ENCODE peak calls at places on chromosome 2, in four cellular contexts. K is cardiac muscle cell, G is HepG2, Z is upper lobe of left lung. X is an unnamed sample.
A peak's percentile ranks its signal among the peaks of the same experiment; 100 is the strongest.

GRCh38 chr2:8478133-8478793 is 203.6 kb upstream of the ID2 start:
- DNase-seq in K (no peak), G (no peak), Z (no peak), X (no peak)

GRCh38 chr2:182951948-182952663 is 85.7 kb upstream of the FRZB start:
- DNase-seq in K (no peak), G (no peak), Z (no peak), X (no peak)

GRCh38 chr2:47903781-47904447 is 2.4 kb downstream of the FBXO11 start:
- DNase-seq in K (no peak), G (no peak), Z (no peak), X (no peak)

GRCh38 chr2:59066787-59067399 is 825.8 kb upstream of the FANCL start:
- DNase-seq in K (no peak), G (no peak), Z (peak; percentile 76), X (no peak)

GRCh38 chr2:62998949-62999348 is 51.7 kb upstream of the OTX1 start:
- DNase-seq in K (peak; percentile 3), G (no peak), Z (no peak), X (no peak)

GRCh38 chr2:81060971-81061370 is 756.4 kb upstream of the LRRTM1 start:
- DNase-seq in K (no peak), G (no peak), Z (no peak), X (no peak)

GRCh38 chr2:202808754-202809153 is 62.8 kb downstream of the ICA1L start:
- DNase-seq in K (no peak), G (no peak), Z (no peak), X (no peak)

GRCh38 chr2:156466739-156467405 is 30.7 kb downstream of the GPD2 start:
- DNase-seq in K (peak; percentile 66), G (no peak), Z (no peak), X (no peak)

GRCh38 chr2:137220438-137220998 is 455.2 kb downstream of the THSD7B start:
- DNase-seq in K (peak; percentile 12), G (no peak), Z (no peak), X (no peak)

DNA sequence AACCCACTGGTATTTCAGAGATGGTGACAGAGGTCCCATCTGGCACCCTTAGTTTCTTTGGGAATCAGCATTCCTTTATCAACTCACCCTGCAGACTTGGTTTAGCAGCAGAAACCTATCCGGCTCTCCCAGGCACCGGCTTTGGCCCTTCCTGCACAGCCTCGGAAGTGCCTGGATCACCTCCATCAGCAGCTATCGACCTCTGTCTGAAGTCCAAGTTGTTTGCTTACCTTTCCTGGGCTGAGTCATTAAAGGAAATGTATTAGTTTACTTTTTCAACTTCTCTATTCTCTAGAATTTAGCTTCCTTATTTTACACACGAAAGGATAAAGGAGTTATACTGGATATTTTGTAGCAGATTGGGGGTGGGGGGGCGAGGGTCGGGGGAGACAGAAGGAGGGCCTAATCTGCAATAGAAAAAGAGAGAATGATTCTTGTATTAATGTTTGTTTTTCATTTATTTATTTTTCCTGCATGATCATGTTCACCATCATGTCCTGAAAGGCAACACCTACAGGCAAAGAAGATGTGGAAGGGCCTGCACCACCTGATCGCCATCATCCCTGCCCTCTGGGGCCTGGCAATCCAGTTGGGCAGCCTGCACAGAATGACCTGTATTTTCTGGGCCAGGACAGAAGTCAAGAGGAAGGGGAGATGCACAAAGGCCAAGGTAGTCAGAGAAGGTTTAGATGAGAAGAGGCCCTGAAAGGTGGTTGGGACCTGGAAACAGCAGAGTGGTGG is 22.1 kb upstream of the MAT2A start:
- DNase-seq in K (no peak), G (peak; percentile 63), Z (no peak), X (no peak)
- TF ChIP-seq CTCF in K (no peak), G (no peak), Z (no peak), X (no peak)

DNA sequence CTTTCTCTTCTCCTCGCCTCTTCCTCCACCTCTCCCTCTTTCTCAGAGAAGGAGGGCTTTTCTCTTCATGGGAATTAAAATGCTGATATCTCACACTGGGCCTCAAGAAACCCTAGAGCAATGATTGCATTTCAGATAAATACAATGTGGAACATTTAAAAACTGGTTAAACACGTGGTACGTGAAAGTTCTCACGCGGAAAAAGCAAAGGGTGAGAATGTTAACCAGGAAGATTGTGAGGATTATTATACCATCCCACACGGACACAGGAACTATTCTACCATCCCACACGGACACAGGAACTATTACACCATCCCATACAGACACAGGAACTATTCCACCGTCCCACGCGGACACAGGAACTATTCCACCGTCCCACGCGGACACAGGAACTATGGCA is 182.4 kb downstream of the TMEM18 start:
- DNase-seq in K (no peak), G (no peak), Z (no peak), X (no peak)
- H3K27me3 ChIP-seq in K (no peaks in the 10 kb centered on the region), G (peaks cover 4% of the 10 kb centered on the region), Z (no peaks in the 10 kb centered on the region), X (no peaks in the 10 kb centered on the region)

GRCh38 chr2:241357531-241357930 is 1.4 kb downstream of the FARP2 start:
- DNase-seq in K (no peak), G (no peak), Z (no peak), X (no peak)
- H3K4me3 ChIP-seq in K (peak overlapping the region; percentile 49), G (peak overlapping the region; percentile 96), Z (no peak overlapping the region), X (peak overlapping the region; percentile 94)

GRCh38 chr2:44836174-44836573 is 105.3 kb upstream of the SIX3 start:
- DNase-seq in K (no peak), G (no peak), Z (no peak), X (peak; percentile 48)
- TF ChIP-seq CTCF in K (no peak), G (no peak), Z (no peak), X (no peak)

GRCh38 chr2:118844261-118845004 is 3.0 kb downstream of the EN1 start:
- DNase-seq in K (no peak), G (no peak), Z (no peak), X (no peak)

GRCh38 chr2:118842687-118843491 is 4.6 kb downstream of the EN1 start:
- DNase-seq in K (peak; percentile 40), G (no peak), Z (peak; percentile 78), X (no peak)

GRCh38 chr2:118841828-118842461 is 5.5 kb downstream of the EN1 start:
- DNase-seq in K (no peak), G (no peak), Z (peak; percentile 80), X (no peak)

GRCh38 chr2:118845005-118845842 is 2.2 kb downstream of the EN1 start:
- DNase-seq in K (no peak), G (no peak), Z (peak; percentile 79), X (no peak)

DNA sequence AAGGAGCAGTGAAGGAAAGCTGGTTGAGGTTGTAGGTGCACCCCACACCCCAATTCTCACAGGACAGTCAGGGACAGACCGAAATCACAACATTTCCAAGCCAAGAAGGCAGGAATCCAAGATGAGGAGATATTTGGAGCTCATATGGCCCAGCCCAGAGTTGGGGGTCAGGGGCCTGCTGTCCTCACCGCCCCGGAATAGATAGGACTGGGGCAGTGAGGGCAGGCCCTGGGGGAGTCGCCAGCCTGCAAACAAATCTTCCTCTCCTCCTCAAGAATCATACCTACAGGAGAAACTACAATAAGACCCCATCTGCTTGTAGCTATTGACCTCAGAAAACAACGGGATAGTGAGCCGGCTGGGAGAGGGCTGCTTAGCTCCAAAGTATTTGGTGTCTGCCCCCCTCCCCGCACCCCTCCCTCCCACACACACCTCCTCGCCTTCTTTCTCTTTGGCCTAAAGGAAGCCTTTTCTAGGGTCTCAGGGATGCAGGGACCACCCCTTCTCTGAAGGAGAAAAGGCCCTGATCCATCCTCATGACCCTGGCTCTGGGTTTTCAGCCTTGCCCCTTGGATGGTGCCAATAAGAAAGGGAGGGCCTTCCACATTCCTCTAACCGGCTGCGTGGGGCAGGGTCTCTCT is 3.8 kb downstream of the EN1 start:
- DNase-seq in K (no peak), G (no peak), Z (no peak), X (no peak)
- H3K27me3 ChIP-seq in K (peaks cover 100% of the 10 kb centered on the region), G (peaks cover 19% of the 10 kb centered on the region), Z (peaks cover 76% of the 10 kb centered on the region), X (peaks cover 3% of the 10 kb centered on the region)

DNA sequence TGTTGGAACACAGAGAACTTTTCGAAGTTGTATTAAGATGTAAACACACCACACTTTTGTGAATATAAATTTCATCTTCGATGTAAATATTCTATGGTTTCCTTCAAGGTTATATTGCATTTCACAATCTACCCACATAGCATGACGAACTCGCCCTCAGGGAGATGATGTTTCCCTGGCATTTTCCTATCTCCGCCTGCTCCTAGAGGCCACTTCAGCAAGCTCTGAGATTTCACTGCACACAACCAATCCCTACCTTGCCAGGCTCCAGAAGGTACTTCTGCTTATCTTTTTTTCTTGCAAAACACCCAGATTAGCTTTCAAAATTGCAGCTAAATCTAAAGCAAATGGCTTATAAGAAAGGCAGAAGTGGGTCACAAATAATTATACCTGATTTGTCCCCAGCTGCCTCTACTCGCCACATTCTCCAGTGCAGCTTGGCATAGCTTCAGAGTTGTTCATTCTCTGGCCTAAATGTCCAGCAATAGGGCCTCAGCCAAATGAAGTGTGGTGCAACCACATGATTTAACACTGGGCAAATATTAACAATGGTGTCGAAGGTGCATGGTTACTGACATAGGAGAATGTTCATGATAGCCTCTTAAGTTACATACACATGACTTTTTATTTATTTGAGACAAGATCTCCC is 32.4 kb upstream of the MRPL19 start:
- DNase-seq in K (no peak), G (no peak), Z (no peak), X (no peak)
- H3K4me3 ChIP-seq in K (no peak overlapping the region), G (no peak overlapping the region), Z (no peak overlapping the region), X (no peak overlapping the region)

GRCh38 chr2:163592954-163593622 is 142.7 kb downstream of the FIGN start:
- DNase-seq in K (no peak), G (no peak), Z (no peak), X (no peak)
- TF ChIP-seq CTCF in K (no peak), G (peak; percentile 17), Z (no peak), X (no peak)

GRCh38 chr2:68303033-68303901 is 16.5 kb downstream of the CNRIP1 start:
- DNase-seq in K (no peak), G (peak; percentile 77), Z (no peak), X (no peak)
- H3K27me3 ChIP-seq in K (no peaks in the 10 kb centered on the region), G (peaks cover 1% of the 10 kb centered on the region), Z (no peaks in the 10 kb centered on the region), X (no peaks in the 10 kb centered on the region)

DNA sequence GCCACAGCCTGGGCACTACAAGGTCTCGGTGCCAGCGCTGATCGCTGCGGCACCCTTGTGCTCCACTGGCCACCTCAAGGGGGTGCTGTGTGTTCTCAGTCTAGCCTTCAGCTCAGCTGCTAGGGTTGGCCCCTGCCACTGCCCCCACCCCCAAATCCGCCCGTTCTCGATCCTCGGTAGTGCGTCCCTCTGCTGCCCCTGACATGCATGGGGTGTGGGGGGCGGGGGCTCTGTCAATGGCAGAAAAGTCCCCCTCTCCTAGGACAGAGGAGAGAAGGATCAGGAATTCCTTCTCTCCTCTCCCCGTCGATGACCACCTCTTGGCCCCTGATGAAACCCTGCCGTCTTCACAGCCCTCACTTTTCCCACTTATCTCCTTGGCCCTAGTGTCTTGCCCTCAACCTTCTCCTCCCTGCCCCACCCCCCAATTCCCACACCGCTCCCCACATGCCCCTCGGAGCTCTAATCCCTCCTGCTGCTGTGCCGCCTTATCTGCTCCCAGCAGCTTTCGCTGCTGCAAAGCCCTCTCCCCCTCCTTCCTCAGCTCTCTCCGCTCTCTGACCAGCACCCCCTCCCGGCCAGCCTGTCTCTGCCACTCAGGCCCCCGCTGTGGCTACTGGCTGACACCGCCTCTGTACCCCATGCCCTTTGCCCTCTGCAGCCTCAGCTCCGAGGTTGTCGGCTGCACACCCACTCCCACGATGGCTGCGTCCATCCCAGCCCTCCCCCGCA is 4.3 kb upstream of the ASIC4 start:
- DNase-seq in K (peak; percentile 69), G (peak; percentile 60), Z (peak; percentile 72), X (no peak)
- H3K4me3 ChIP-seq in K (peak overlapping the region; percentile 28), G (peak overlapping the region; percentile 70), Z (no peak overlapping the region), X (no peak overlapping the region)